ENCODE peak calls at places on chromosomes 5 and 9, in nine cellular contexts. Y is WTC11, Q is endothelial cell of umbilical vein, C is NB4, V is HCT116, D is H1, T is K562, A is GM12878, N is SK-N-SH. W is an unnamed sample.

GRCh38 chr9:136533775-136534157 is 12.1 kb downstream of the NOTCH1 start:
- DNase-seq in Y (no peak), Q (no peak), C (peak; percentile 37), V (no peak), D (no peak), T (no peak), A (no peak), N (no peak), W (no peak)

GRCh38 chr5:155996123-155996522 is 330.8 kb upstream of the SGCD start:
- DNase-seq in Y (no peak), Q (no peak), C (no peak), V (no peak), D (no peak), T (no peak), A (no peak), N (no peak), W (no peak)

GRCh38 chr9:38141751-38142150 is 72.7 kb upstream of the SHB start:
- DNase-seq in Y (no peak), Q (peak; percentile 15), C (no peak), V (no peak), D (no peak), T (no peak), A (no peak), N (no peak), W (peak; percentile 21)

GRCh38 chr9:130461218-130461630 is 16.5 kb downstream of the ASS1 start:
- DNase-seq in Y (peak; percentile 86), Q (peak; percentile 28), C (peak; percentile 61), V (no peak), D (no peak), T (peak; percentile 81), A (no peak), N (peak; percentile 87), W (peak; percentile 59)

GRCh38 chr9:124477211-124478013 is 27.2 kb downstream of the ADGRD2 start:
- DNase-seq in Y (no peak), Q (no peak), C (no peak), V (no peak), D (no peak), T (peak; percentile 78), A (no peak), N (peak; percentile 87), W (peak; percentile 24)

GRCh38 chr9:69317081-69317480 is 7.9 kb upstream of the ENTREP1 start:
- DNase-seq in Y (no peak), Q (peak; percentile 26), C (no peak), V (no peak), D (no peak), T (no peak), A (no peak), N (no peak), W (peak; percentile 10)

GRCh38 chr5:83077662-83078261 is 415 bp downstream of the XRCC4 start:
- DNase-seq in Y (peak; percentile 17), Q (no peak), C (peak; percentile 68), V (no peak), D (no peak), T (peak; percentile 25), A (no peak), N (no peak), W (no peak)

GRCh38 chr5:73940747-73941146 is 314.8 kb downstream of the ARHGEF28 start:
- DNase-seq in Y (no peak), Q (peak; percentile 18), C (no peak), V (no peak), D (no peak), T (no peak), A (no peak), N (no peak), W (no peak)

GRCh38 chr9:133199648-133200321 is 9.3 kb downstream of the OBP2B start:
- DNase-seq in Y (peak; percentile 34), Q (no peak), C (peak; percentile 81), V (no peak), D (no peak), T (no peak), A (no peak), N (no peak), W (no peak)

GRCh38 chr9:113963017-113963620 is 87.0 kb downstream of the ZNF618 start:
- DNase-seq in Y (peak; percentile 78), Q (peak; percentile 64), C (peak; percentile 70), V (peak; percentile 22), D (peak; percentile 31), T (peak; percentile 78), A (no peak), N (peak; percentile 48), W (peak; percentile 62)

GRCh38 chr5:43316421-43316820 is 3.2 kb upstream of the HMGCS1 start:
- DNase-seq in Y (no peak), Q (no peak), C (no peak), V (no peak), D (no peak), T (no peak), A (no peak), N (no peak), W (no peak)

GRCh38 chr5:14250778-14251711 is 107.9 kb downstream of the TRIO start:
- DNase-seq in Y (no peak), Q (no peak), C (no peak), V (no peak), D (no peak), T (no peak), A (no peak), N (no peak), W (no peak)

GRCh38 chr5:14252793-14253192 is 109.7 kb downstream of the TRIO start:
- DNase-seq in Y (no peak), Q (no peak), C (no peak), V (no peak), D (no peak), T (no peak), A (no peak), N (no peak), W (no peak)

GRCh38 chr5:14251733-14252132 is 108.6 kb downstream of the TRIO start:
- DNase-seq in Y (no peak), Q (no peak), C (no peak), V (no peak), D (no peak), T (no peak), A (no peak), N (no peak), W (no peak)

GRCh38 chr5:14249258-14250093 is 106.3 kb downstream of the TRIO start:
- DNase-seq in Y (no peak), Q (no peak), C (no peak), V (no peak), D (no peak), T (no peak), A (no peak), N (peak; percentile 39), W (no peak)

DNA sequence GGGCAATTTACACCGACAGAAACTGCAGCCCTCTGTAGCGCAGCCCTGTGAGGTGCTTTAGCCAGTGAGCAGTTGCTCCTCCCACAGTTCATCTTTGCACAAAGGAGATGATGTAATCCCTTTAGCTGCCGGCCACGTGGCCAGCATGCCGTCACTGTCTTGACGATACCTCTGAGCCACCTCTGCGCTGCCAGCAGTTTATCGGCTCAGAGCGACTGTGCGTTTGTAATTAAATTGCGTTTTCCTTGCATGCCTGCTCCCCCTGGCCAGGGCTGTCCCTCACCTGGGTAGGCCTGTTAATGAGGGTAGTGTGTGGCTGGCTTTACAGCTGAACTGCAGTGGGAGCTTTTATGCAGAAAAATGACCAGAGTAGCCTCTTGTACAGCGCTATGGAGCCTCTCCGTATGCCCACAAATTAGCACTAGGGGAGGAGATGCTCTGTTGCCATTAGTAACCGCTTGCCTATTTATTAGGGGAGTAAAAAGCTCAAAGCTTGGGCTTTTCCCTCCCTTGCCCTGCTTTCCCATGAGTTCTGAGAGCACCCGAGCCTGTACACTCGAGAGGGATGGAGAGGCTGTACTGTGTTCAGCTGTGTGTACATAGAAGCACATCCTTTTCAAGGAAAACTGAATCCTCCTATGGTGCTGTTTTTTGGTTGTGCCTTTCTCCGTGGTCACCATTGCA is 107.1 kb downstream of the TRIO start:
- DNase-seq in Y (peak; percentile 54), Q (no peak), C (peak; percentile 36), V (no peak), D (no peak), T (peak; percentile 52), A (no peak), N (peak; percentile 71), W (no peak)
- TF ChIP-seq MAX in Y (peak; percentile 99), Q (peak; percentile 77), C (peak; percentile 83), V (peak; percentile 48), D (peak; percentile 98), T (peak; percentile 82), A (no peak), N (peak; percentile 96), W (peak; percentile 80)

DNA sequence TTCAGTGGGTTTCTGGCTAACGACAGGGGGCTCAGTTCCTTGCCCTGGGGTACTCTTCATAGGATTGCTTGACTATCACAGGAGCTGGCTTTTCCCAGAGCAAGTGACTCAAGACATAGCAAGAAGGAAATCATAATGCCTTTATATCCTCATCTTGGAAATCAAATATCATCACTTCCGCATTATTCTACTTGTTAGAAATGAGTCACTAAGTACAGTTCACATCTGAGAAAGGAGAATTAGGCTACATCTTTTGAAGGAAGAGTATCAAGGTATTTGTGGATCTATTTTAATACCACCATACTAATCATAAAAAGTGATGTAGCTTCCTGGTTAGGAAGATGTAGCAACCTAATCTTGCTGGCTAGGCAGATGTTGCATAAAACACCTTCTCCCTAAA is 148.2 kb upstream of the RAI14 start:
- DNase-seq in Y (no peak), Q (no peak), C (no peak), V (no peak), D (no peak), T (no peak), A (no peak), N (no peak), W (no peak)
- TF ChIP-seq MAX in Y (no peak), Q (no peak), C (no peak), V (no peak), D (no peak), T (no peak), A (no peak), N (no peak), W (no peak)

DNA sequence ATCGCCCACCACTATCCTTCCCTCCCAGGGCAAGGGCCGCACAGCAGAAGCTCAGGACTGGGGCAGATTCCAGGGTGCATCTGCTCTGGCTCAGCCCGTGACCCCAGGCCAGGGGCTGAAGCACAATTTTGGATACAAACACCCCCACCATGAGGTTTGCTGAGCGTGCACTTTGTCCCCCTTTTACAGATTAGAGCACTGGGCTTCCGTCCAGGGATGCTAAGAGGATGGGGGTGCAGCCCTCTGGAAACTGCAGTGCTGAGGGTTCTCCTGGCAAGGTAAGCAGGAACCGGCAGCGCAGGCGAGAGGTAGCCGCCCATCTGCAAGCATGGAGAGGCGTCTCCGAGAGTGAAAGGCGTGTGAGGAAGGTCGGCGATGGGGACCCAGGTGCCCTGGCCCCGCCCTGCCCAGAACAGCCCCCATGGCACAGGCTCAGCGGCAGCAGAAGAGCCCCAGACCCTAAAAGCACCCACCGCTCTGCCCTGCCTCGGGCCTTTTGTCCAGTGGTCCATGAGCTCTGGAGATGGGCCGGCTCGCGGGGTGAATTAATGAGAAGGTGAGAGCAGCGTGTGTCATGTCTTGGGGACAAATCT is 54.5 kb upstream of the OLFM1 start:
- DNase-seq in Y (no peak), Q (no peak), C (no peak), V (no peak), D (no peak), T (no peak), A (no peak), N (no peak), W (no peak)
- TF ChIP-seq MAX in Y (no peak), Q (no peak), C (no peak), V (no peak), D (no peak), T (no peak), A (no peak), N (no peak), W (no peak)

DNA sequence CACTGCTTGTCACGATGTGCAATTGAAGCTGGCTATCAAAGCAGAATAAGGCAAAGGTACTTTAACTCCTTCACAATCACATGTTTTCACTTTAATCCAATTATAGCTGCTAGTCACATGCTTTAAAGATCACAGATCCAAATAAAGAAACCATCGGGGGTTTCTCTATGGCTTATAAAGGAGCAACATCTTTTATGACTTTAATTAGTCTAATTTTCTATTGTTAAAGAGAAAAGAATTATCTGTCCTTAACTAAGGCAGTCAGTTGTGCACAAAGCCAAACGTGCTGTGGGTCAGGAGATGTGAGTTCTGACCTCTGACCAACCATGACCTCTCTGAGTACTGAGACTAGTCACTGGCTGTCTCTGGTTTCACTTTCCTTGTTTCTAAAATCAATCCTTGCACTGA is 561.1 kb downstream of the RAB3C start:
- DNase-seq in Y (no peak), Q (no peak), C (no peak), V (no peak), D (no peak), T (no peak), A (no peak), N (no peak), W (no peak)
- TF ChIP-seq MAX in Y (no peak), Q (no peak), C (no peak), V (no peak), D (no peak), T (no peak), A (no peak), N (no peak), W (no peak)

W was measured in A549.